ENCODE peak calls at places on chromosome 7, in ten cellular contexts. Y is trophoblast cell, X is gastrocnemius medialis, C is OCI-LY7, G is stomach, Z is GM12878, E is breast epithelium, O is fibroblast of lung, U is PC-3, R is A549. N is an unnamed sample.

GRCh38 chr7:99953649-99954048 is 22.2 kb downstream of the AZGP1 start:
- DNase-seq in C (no peak), G (no peak), E (peak; percentile 91), X (peak; percentile 26), O (peak; percentile 11), Z (no peak), R (no peak), Y (no peak), U (peak; percentile 36), N (no peak)

GRCh38 chr7:149686001-149686400 is 87.4 kb downstream of the ZNF467 start:
- DNase-seq in R (no peak), G (no peak), U (no peak), Y (no peak), Z (no peak), E (no peak), O (peak; percentile 77), X (no peak), C (no peak), N (no peak)

GRCh38 chr7:92835140-92835850 is 1.1 kb downstream of the CDK6 start:
- DNase-seq in U (peak; percentile 62), Y (peak; percentile 59), G (peak; percentile 65), Z (no peak), O (peak; percentile 74), X (peak; percentile 5), R (peak; percentile 79), C (peak; percentile 65), E (peak; percentile 53), N (peak; percentile 46)

GRCh38 chr7:114864278-114864677 is 57.6 kb upstream of the MDFIC start:
- DNase-seq in G (no peak), R (no peak), O (no peak), C (no peak), U (peak; percentile 48), E (no peak), Y (no peak), Z (no peak), X (no peak), N (no peak)

GRCh38 chr7:115840702-115841101 is 189.9 kb downstream of the TFEC start:
- DNase-seq in Z (no peak), G (no peak), C (no peak), E (no peak), O (no peak), Y (peak; percentile 81), X (no peak), U (no peak), R (no peak), N (no peak)

GRCh38 chr7:79880312-79880711 is 254.3 kb upstream of the GNAI1 start:
- DNase-seq in U (no peak), X (no peak), Y (no peak), C (no peak), Z (no peak), R (no peak), G (no peak), O (no peak), E (no peak), N (no peak)

GRCh38 chr7:75033064-75033463 is 40.5 kb downstream of the RCC1L start:
- DNase-seq in X (no peak), U (no peak), Y (peak; percentile 30), R (peak; percentile 44), G (no peak), O (no peak), E (no peak), C (no peak), Z (no peak), N (no peak)

GRCh38 chr7:97733276-97734206 is 1.7 kb downstream of the TAC1 start:
- DNase-seq in O (no peak), C (no peak), R (no peak), Y (no peak), G (no peak), E (no peak), U (no peak), X (no peak), Z (no peak), N (no peak)

GRCh38 chr7:154096-154835 is 38.1 kb upstream of the FAM20C start:
- DNase-seq in O (no peak), Z (no peak), E (no peak), C (no peak), G (no peak), R (no peak), U (no peak), Y (no peak), X (no peak), N (no peak)

GRCh38 chr7:37310322-37311080 is 138.2 kb downstream of the ELMO1 start:
- DNase-seq in Y (peak; percentile 52), C (peak; percentile 22), X (no peak), R (no peak), E (no peak), O (no peak), U (no peak), Z (no peak), G (no peak), N (peak; percentile 18)

GRCh38 chr7:34019431-34019830 is 114.1 kb downstream of the BMPER start:
- DNase-seq in Y (no peak), C (no peak), E (no peak), R (no peak), X (no peak), G (no peak), Z (no peak), O (no peak), U (no peak), N (no peak)

GRCh38 chr7:76509931-76510877 is at the start of gene UPK3B:
- DNase-seq in Z (no peak), G (no peak), C (no peak), O (peak; percentile 27), E (no peak), X (no peak), U (peak; percentile 33), R (peak; percentile 51), Y (no peak), N (no peak)

GRCh38 chr7:47746468-47746867 is 164.6 kb upstream of the TNS3 start:
- DNase-seq in G (no peak), X (no peak), U (no peak), Z (no peak), C (no peak), E (no peak), O (no peak), Y (no peak), R (no peak), N (no peak)

GRCh38 chr7:81300779-81301178 is 381.9 kb upstream of the SEMA3C start:
- DNase-seq in O (peak; percentile 20), Z (no peak), E (no peak), X (no peak), C (no peak), G (no peak), R (no peak), Y (no peak), U (no peak), N (no peak)

GRCh38 chr7:148148456-148148855 is 442.1 kb upstream of the C7orf33 start:
- DNase-seq in X (no peak), O (no peak), E (no peak), R (no peak), Z (no peak), G (no peak), C (no peak), Y (no peak), U (no peak), N (no peak)

GRCh38 chr7:126578338-126578737 is 674.4 kb downstream of the GRM8 start:
- DNase-seq in Y (no peak), U (no peak), E (no peak), C (no peak), O (no peak), R (no peak), Z (no peak), X (no peak), G (no peak), N (no peak)

GRCh38 chr7:116354546-116355422 is 144.4 kb downstream of the TES start:
- DNase-seq in O (peak; percentile 99), Z (no peak), G (peak; percentile 72), U (peak; percentile 96), C (no peak), E (no peak), Y (peak; percentile 96), R (peak; percentile 97), X (no peak), N (no peak)

DNA sequence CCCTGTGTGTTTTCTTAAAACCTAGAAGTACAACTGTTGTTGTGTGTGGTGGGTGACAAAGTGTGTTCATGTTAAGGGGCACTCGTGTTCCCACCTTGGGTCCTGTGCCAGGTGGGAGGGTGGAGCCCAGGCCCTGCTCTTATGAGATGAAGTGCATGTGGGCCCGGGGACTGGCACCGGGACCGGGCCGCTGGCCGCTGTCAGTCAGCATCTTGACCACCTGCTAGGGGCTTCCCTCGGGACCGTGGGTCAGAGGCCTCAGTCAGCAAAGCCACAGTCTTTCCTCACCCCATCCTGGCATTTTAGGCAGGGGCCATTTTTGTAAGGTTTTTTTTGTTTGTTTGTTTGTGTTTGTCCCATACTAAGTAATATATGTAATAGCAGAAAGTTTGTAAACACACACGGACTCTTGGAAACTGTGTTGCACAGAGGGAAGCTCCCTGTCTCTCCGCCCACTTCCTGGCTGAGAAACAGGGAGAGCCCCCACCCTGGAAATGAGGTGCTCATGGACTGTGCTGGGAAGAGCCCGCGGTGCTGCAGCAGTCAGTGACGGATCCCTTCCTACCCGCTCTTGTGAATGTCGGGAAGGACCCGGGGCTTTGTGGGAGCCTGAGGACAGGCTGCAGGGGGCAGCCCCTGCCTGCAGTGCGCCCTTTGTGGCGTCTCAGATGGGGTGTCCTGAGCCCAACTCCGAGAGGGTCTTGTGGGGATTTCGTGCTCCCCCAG is 13.4 kb downstream of the AGAP3 start:
- DNase-seq in Y (no peak), R (no peak), X (no peak), Z (no peak), E (no peak), O (no peak), C (no peak), U (no peak), G (no peak), N (no peak)
- H3K4me1 ChIP-seq in Y (no peaks in the 10 kb centered on the region), R (peaks cover 12% of the 10 kb centered on the region), X (peaks cover 13% of the 10 kb centered on the region), Z (no peaks in the 10 kb centered on the region), E (no peaks in the 10 kb centered on the region), O (peaks cover 3% of the 10 kb centered on the region), C (peaks cover 3% of the 10 kb centered on the region), U (no peaks in the 10 kb centered on the region), G (peaks cover 59% of the 10 kb centered on the region), N (no peaks in the 10 kb centered on the region)

GRCh38 chr7:145212050-145212449 is 376.2 kb upstream of the TPK1 start:
- DNase-seq in U (no peak), G (no peak), E (no peak), O (no peak), X (no peak), Z (no peak), C (no peak), Y (peak; percentile 3), R (no peak), N (no peak)
- H3K9me3 ChIP-seq in U (no peaks in the 10 kb centered on the region), G (peaks cover 8% of the 10 kb centered on the region), E (no peaks in the 10 kb centered on the region), O (no peaks in the 10 kb centered on the region), X (no peaks in the 10 kb centered on the region), Z (no peaks in the 10 kb centered on the region), C (no peaks in the 10 kb centered on the region), Y (no peaks in the 10 kb centered on the region), R (no peaks in the 10 kb centered on the region), N (no peaks in the 10 kb centered on the region)

GRCh38 chr7:36280840-36281812 is 108.5 kb upstream of the ANLN start:
- DNase-seq in U (peak; percentile 86), G (peak; percentile 69), O (peak; percentile 90), X (peak; percentile 81), R (peak; percentile 76), C (no peak), Y (peak; percentile 43), E (no peak), Z (no peak), N (no peak)
- H3K4me1 ChIP-seq in U (peaks cover 57% of the 10 kb centered on the region), G (peaks cover 52% of the 10 kb centered on the region), O (peaks cover 11% of the 10 kb centered on the region), X (peaks cover 97% of the 10 kb centered on the region), R (peaks cover 70% of the 10 kb centered on the region), C (peaks cover 50% of the 10 kb centered on the region), Y (peaks cover 47% of the 10 kb centered on the region), E (no peaks in the 10 kb centered on the region), Z (peaks cover 16% of the 10 kb centered on the region), N (peaks cover 18% of the 10 kb centered on the region)

DNA sequence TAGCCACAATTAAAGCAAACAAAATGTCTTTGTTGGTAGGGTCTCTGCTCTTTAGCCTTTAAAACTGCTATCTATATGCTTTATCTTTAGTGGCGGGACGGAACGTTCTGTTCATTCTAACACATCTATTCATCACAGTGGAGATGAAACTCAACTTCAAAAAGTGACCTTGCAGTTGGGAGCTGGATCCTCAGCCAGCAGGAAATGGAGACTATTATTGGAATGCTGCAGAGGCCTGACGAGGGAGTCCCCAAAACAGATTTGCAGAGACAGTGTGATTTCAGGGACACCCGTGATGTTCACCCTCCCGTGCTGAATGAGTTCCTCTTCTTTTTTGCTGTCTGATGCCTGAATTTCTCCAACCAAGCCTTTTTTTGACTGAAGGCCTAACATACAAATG is 306.0 kb upstream of the SHH start:
- DNase-seq in R (no peak), E (no peak), C (no peak), U (no peak), O (no peak), Y (no peak), X (no peak), Z (no peak), G (no peak), N (no peak)
- H3K9me3 ChIP-seq in R (no peaks in the 10 kb centered on the region), E (no peaks in the 10 kb centered on the region), C (no peaks in the 10 kb centered on the region), U (no peaks in the 10 kb centered on the region), O (no peaks in the 10 kb centered on the region), Y (peaks cover 6% of the 10 kb centered on the region), X (no peaks in the 10 kb centered on the region), Z (no peaks in the 10 kb centered on the region), G (no peaks in the 10 kb centered on the region), N (no peaks in the 10 kb centered on the region)